ENCODE peak calls at places on chromosomes 12 and 14, in seven cellular contexts. X, E, P, I, Q, Z and D are unnamed samples.

GRCh38 chr12:56836317-56836716 is 73.2 kb downstream of the HSD17B6 start:
- DNase-seq in X (peak; percentile 90), E (no peak), P (no peak), I (peak; percentile 90), Q (peak; percentile 77), Z (no peak), D (no peak)

GRCh38 chr12:94140556-94140955 is 7.8 kb upstream of the PLXNC1 start:
- DNase-seq in X (peak; percentile 63), E (peak; percentile 84), P (no peak), I (no peak), Q (peak; percentile 17), Z (no peak), D (peak; percentile 20)

GRCh38 chr12:7959278-7960063 is 23.5 kb upstream of the SLC2A3 start:
- DNase-seq in X (no peak), E (peak; percentile 78), P (no peak), I (peak; percentile 84), Q (peak; percentile 20), Z (no peak), D (peak; percentile 93)

GRCh38 chr12:132986885-132987225 is 688 bp downstream of the ZNF26 start:
- DNase-seq in X (peak; percentile 57), E (peak; percentile 52), P (no peak), I (peak; percentile 36), Q (no peak), Z (no peak), D (no peak)

GRCh38 chr14:79265366-79265765 is 945.9 kb downstream of the DIO2 start:
- DNase-seq in X (no peak), E (no peak), P (no peak), I (peak; percentile 52), Q (no peak), Z (no peak), D (no peak)

GRCh38 chr12:1591029-1591428 is 3.4 kb downstream of the FBXL14 start:
- DNase-seq in X (no peak), E (peak; percentile 56), P (no peak), I (peak; percentile 78), Q (no peak), Z (no peak), D (no peak)

GRCh38 chr14:95979339-95980042 is 59.7 kb upstream of the C14orf132 start:
- DNase-seq in X (peak; percentile 14), E (peak; percentile 52), P (no peak), I (no peak), Q (no peak), Z (no peak), D (no peak)

GRCh38 chr14:102020058-102020971 is 55.9 kb downstream of the DYNC1H1 start:
- DNase-seq in X (no peak), E (no peak), P (no peak), I (no peak), Q (no peak), Z (no peak), D (no peak)

GRCh38 chr12:47021298-47021697 is 58.1 kb upstream of the PCED1B start:
- DNase-seq in X (peak; percentile 89), E (no peak), P (peak; percentile 14), I (peak; percentile 91), Q (no peak), Z (peak; percentile 74), D (peak; percentile 10)

GRCh38 chr12:20967756-20968155 is 157.3 kb downstream of the SLCO1B3 start:
- DNase-seq in X (no peak), E (no peak), P (no peak), I (no peak), Q (no peak), Z (no peak), D (no peak)

GRCh38 chr14:92600318-92601053 is 86.9 kb downstream of the RIN3 start:
- DNase-seq in X (peak; percentile 29), E (no peak), P (no peak), I (peak; percentile 87), Q (no peak), Z (no peak), D (peak; percentile 43)

GRCh38 chr12:49636979-49637378 is 13.6 kb downstream of the PRPF40B start:
- DNase-seq in X (peak; percentile 73), E (peak; percentile 91), P (no peak), I (peak; percentile 68), Q (peak; percentile 58), Z (peak; percentile 37), D (peak; percentile 67)

GRCh38 chr14:68245146-68246073 is 425.8 kb downstream of the RAD51B start:
- DNase-seq in X (peak; percentile 39), E (no peak), P (no peak), I (peak; percentile 53), Q (no peak), Z (no peak), D (no peak)

GRCh38 chr12:93015970-93016751 is 87.1 kb upstream of the EEA1 start:
- DNase-seq in X (no peak), E (no peak), P (no peak), I (peak; percentile 52), Q (peak; percentile 5), Z (peak; percentile 57), D (no peak)

GRCh38 chr14:34539407-34540180 is at the start of gene EAPP:
- DNase-seq in X (peak; percentile 99), E (peak; percentile 99), P (no peak), I (peak; percentile 98), Q (peak; percentile 99), Z (peak; percentile 90), D (no peak)